ENCODE peak calls at places on chromosomes 12 and 14, in eight cellular contexts. One of them, this sample, is unnamed.

GRCh38 chr12:119036878-119037493 is 55.6 kb downstream of the SRRM4 start:
- DNase-seq in IMR-90: no peak
- DNase-seq in NB4: peak
- DNase-seq in uterus: no peak
- DNase-seq in heart left ventricle: peak
- DNase-seq in HCT116: no peak
- DNase-seq in GM12891: peak
- DNase-seq in adrenal gland: no peak
- DNase-seq in this sample: peak

GRCh38 chr12:104448475-104448874 is 8.3 kb upstream of the CHST11 start:
- DNase-seq in IMR-90: no peak
- DNase-seq in NB4: no peak
- DNase-seq in uterus: no peak
- DNase-seq in heart left ventricle: no peak
- DNase-seq in HCT116: no peak
- DNase-seq in GM12891: no peak
- DNase-seq in adrenal gland: no peak
- DNase-seq in this sample: no peak

GRCh38 chr14:85534914-85535313 is 5.0 kb downstream of the FLRT2 start:
- DNase-seq in IMR-90: no peak
- DNase-seq in NB4: no peak
- DNase-seq in uterus: no peak
- DNase-seq in heart left ventricle: no peak
- DNase-seq in HCT116: no peak
- DNase-seq in GM12891: no peak
- DNase-seq in adrenal gland: no peak
- DNase-seq in this sample: no peak

GRCh38 chr12:67459173-67459572 is 189.4 kb upstream of the DYRK2 start:
- DNase-seq in IMR-90: no peak
- DNase-seq in NB4: no peak
- DNase-seq in uterus: no peak
- DNase-seq in heart left ventricle: no peak
- DNase-seq in HCT116: no peak
- DNase-seq in GM12891: no peak
- DNase-seq in adrenal gland: no peak
- DNase-seq in this sample: no peak

GRCh38 chr14:101962503-101962874 is 1.9 kb upstream of the DYNC1H1 start:
- DNase-seq in IMR-90: peak
- DNase-seq in NB4: no peak
- DNase-seq in uterus: no peak
- DNase-seq in heart left ventricle: peak
- DNase-seq in HCT116: peak
- DNase-seq in GM12891: no peak
- DNase-seq in adrenal gland: peak
- DNase-seq in this sample: peak

GRCh38 chr12:15044461-15044860 is 71.6 kb downstream of the PDE6H start:
- DNase-seq in IMR-90: no peak
- DNase-seq in NB4: no peak
- DNase-seq in uterus: no peak
- DNase-seq in heart left ventricle: no peak
- DNase-seq in HCT116: no peak
- DNase-seq in GM12891: no peak
- DNase-seq in adrenal gland: no peak
- DNase-seq in this sample: no peak

GRCh38 chr14:92780444-92780843 is 13.7 kb upstream of the GOLGA5 start:
- DNase-seq in IMR-90: peak
- DNase-seq in NB4: peak
- DNase-seq in uterus: no peak
- DNase-seq in heart left ventricle: no peak
- DNase-seq in HCT116: no peak
- DNase-seq in GM12891: no peak
- DNase-seq in adrenal gland: no peak
- DNase-seq in this sample: no peak

GRCh38 chr12:65695077-65695865 is 129.0 kb upstream of the HMGA2 start:
- DNase-seq in IMR-90: peak
- DNase-seq in NB4: no peak
- DNase-seq in uterus: no peak
- DNase-seq in heart left ventricle: peak
- DNase-seq in HCT116: peak
- DNase-seq in GM12891: no peak
- DNase-seq in adrenal gland: peak
- DNase-seq in this sample: no peak

GRCh38 chr14:97771340-97772045 is 974.3 kb downstream of the VRK1 start:
- DNase-seq in IMR-90: no peak
- DNase-seq in NB4: no peak
- DNase-seq in uterus: no peak
- DNase-seq in heart left ventricle: no peak
- DNase-seq in HCT116: no peak
- DNase-seq in GM12891: no peak
- DNase-seq in adrenal gland: no peak
- DNase-seq in this sample: no peak

GRCh38 chr12:53482626-53483165 is 16.6 kb downstream of the MAP3K12 start:
- DNase-seq in IMR-90: no peak
- DNase-seq in NB4: peak
- DNase-seq in uterus: peak
- DNase-seq in heart left ventricle: no peak
- DNase-seq in HCT116: no peak
- DNase-seq in GM12891: no peak
- DNase-seq in adrenal gland: peak
- DNase-seq in this sample: no peak

GRCh38 chr14:99654235-99655000 is 9.5 kb downstream of the HHIPL1 start:
- DNase-seq in IMR-90: peak
- DNase-seq in NB4: no peak
- DNase-seq in uterus: peak
- DNase-seq in heart left ventricle: no peak
- DNase-seq in HCT116: no peak
- DNase-seq in GM12891: no peak
- DNase-seq in adrenal gland: peak
- DNase-seq in this sample: no peak

GRCh38 chr14:58297412-58297761 is 968 bp upstream of the ARID4A start:
- DNase-seq in IMR-90: no peak
- DNase-seq in NB4: no peak
- DNase-seq in uterus: no peak
- DNase-seq in heart left ventricle: no peak
- DNase-seq in HCT116: no peak
- DNase-seq in GM12891: no peak
- DNase-seq in adrenal gland: no peak
- DNase-seq in this sample: no peak

GRCh38 chr12:9646794-9647622 is 22.5 kb upstream of the CLEC2D start:
- DNase-seq in IMR-90: peak
- DNase-seq in NB4: peak
- DNase-seq in uterus: no peak
- DNase-seq in heart left ventricle: no peak
- DNase-seq in HCT116: no peak
- DNase-seq in GM12891: no peak
- DNase-seq in adrenal gland: no peak
- DNase-seq in this sample: peak

GRCh38 chr12:33825442-33825841 is 196.9 kb upstream of the ALG10 start:
- DNase-seq in IMR-90: no peak
- DNase-seq in NB4: no peak
- DNase-seq in uterus: no peak
- DNase-seq in heart left ventricle: no peak
- DNase-seq in HCT116: no peak
- DNase-seq in GM12891: no peak
- DNase-seq in adrenal gland: no peak
- DNase-seq in this sample: no peak

GRCh38 chr14:72952171-72952570 is 25.9 kb downstream of the DCAF4 start:
- DNase-seq in IMR-90: no peak
- DNase-seq in NB4: no peak
- DNase-seq in uterus: no peak
- DNase-seq in heart left ventricle: no peak
- DNase-seq in HCT116: no peak
- DNase-seq in GM12891: no peak
- DNase-seq in adrenal gland: no peak
- DNase-seq in this sample: no peak

GRCh38 chr12:27616356-27617150 is 79.7 kb upstream of the REP15 start:
- DNase-seq in IMR-90: no peak
- DNase-seq in NB4: no peak
- DNase-seq in uterus: no peak
- DNase-seq in heart left ventricle: no peak
- DNase-seq in HCT116: no peak
- DNase-seq in GM12891: no peak
- DNase-seq in adrenal gland: no peak
- DNase-seq in this sample: no peak

GRCh38 chr12:107645630-107646333 is 39.8 kb upstream of the PWP1 start:
- DNase-seq in IMR-90: no peak
- DNase-seq in NB4: no peak
- DNase-seq in uterus: peak
- DNase-seq in heart left ventricle: peak
- DNase-seq in HCT116: no peak
- DNase-seq in GM12891: no peak
- DNase-seq in adrenal gland: no peak
- DNase-seq in this sample: no peak

GRCh38 chr14:71410578-71411279 is 503.5 kb downstream of the PCNX1 start:
- DNase-seq in IMR-90: no peak
- DNase-seq in NB4: no peak
- DNase-seq in uterus: no peak
- DNase-seq in heart left ventricle: no peak
- DNase-seq in HCT116: no peak
- DNase-seq in GM12891: no peak
- DNase-seq in adrenal gland: no peak
- DNase-seq in this sample: no peak

GRCh38 chr12:24997496-24997895 is 48.6 kb upstream of the BCAT1 start:
- DNase-seq in IMR-90: no peak
- DNase-seq in NB4: no peak
- DNase-seq in uterus: no peak
- DNase-seq in heart left ventricle: no peak
- DNase-seq in HCT116: no peak
- DNase-seq in GM12891: no peak
- DNase-seq in adrenal gland: no peak
- DNase-seq in this sample: no peak

GRCh38 chr14:51732494-51733080 is 80.9 kb downstream of the FRMD6 start:
- DNase-seq in IMR-90: no peak
- DNase-seq in NB4: no peak
- DNase-seq in uterus: no peak
- DNase-seq in heart left ventricle: no peak
- DNase-seq in HCT116: no peak
- DNase-seq in GM12891: no peak
- DNase-seq in adrenal gland: no peak
- DNase-seq in this sample: no peak

GRCh38 chr14:34781242-34781641 is 66.8 kb upstream of the CFL2 start:
- DNase-seq in IMR-90: peak
- DNase-seq in NB4: peak
- DNase-seq in uterus: peak
- DNase-seq in heart left ventricle: no peak
- DNase-seq in HCT116: no peak
- DNase-seq in GM12891: no peak
- DNase-seq in adrenal gland: no peak
- DNase-seq in this sample: no peak

GRCh38 chr12:57489157-57489641 is 1.3 kb downstream of the MARS1 start:
- DNase-seq in IMR-90: peak
- DNase-seq in NB4: peak
- DNase-seq in uterus: no peak
- DNase-seq in heart left ventricle: no peak
- DNase-seq in HCT116: no peak
- DNase-seq in GM12891: no peak
- DNase-seq in adrenal gland: no peak
- DNase-seq in this sample: no peak

GRCh38 chr12:132510746-132511477 is 21.0 kb downstream of the FBRSL1 start:
- DNase-seq in IMR-90: no peak
- DNase-seq in NB4: no peak
- DNase-seq in uterus: no peak
- DNase-seq in heart left ventricle: no peak
- DNase-seq in HCT116: no peak
- DNase-seq in GM12891: no peak
- DNase-seq in adrenal gland: no peak
- DNase-seq in this sample: no peak

GRCh38 chr12:120110550-120111501 is 5.7 kb downstream of the RAB35 start:
- DNase-seq in IMR-90: no peak
- DNase-seq in NB4: peak
- DNase-seq in uterus: no peak
- DNase-seq in heart left ventricle: peak
- DNase-seq in HCT116: no peak
- DNase-seq in GM12891: no peak
- DNase-seq in adrenal gland: peak
- DNase-seq in this sample: peak

GRCh38 chr12:96510306-96510764 is 21.0 kb downstream of the CFAP54 start:
- DNase-seq in IMR-90: peak
- DNase-seq in NB4: no peak
- DNase-seq in uterus: peak
- DNase-seq in heart left ventricle: no peak
- DNase-seq in HCT116: no peak
- DNase-seq in GM12891: no peak
- DNase-seq in adrenal gland: no peak
- DNase-seq in this sample: no peak

DNA sequence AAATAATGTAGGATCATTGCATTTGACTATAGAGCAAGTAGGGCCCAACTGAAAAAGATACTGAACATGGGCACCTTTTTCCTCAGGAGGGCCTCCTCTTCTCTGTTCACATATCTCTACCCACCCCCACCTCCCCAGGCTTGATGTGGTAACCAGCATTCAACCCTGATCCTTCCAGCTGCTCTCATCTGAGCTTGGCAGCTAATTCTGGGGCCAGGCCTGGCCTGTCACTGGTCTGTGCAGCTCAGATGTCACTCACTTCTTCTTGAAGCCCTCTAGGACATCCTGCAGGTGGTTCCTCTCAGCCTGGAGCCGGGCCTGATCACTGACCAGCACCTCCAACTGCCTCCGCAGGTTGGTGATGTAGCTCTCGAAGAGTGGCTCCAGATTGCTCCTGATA is 2.1 kb downstream of the KRT84 start:
- DNase-seq in IMR-90: no peak
- DNase-seq in NB4: no peak
- DNase-seq in uterus: no peak
- DNase-seq in heart left ventricle: no peak
- DNase-seq in HCT116: no peak
- DNase-seq in GM12891: no peak
- DNase-seq in adrenal gland: no peak
- DNase-seq in this sample: no peak
- TF ChIP-seq POLR2A in IMR-90: no peak
- TF ChIP-seq POLR2A in NB4: no peak
- TF ChIP-seq POLR2A in uterus: no peak
- TF ChIP-seq POLR2A in heart left ventricle: no peak
- TF ChIP-seq POLR2A in HCT116: no peak
- TF ChIP-seq POLR2A in GM12891: no peak
- TF ChIP-seq POLR2A in adrenal gland: no peak
- TF ChIP-seq POLR2A in this sample: no peak

GRCh38 chr14:24117179-24117578 is 2.4 kb upstream of the NRL start:
- DNase-seq in IMR-90: no peak
- DNase-seq in NB4: no peak
- DNase-seq in uterus: no peak
- DNase-seq in heart left ventricle: no peak
- DNase-seq in HCT116: no peak
- DNase-seq in GM12891: no peak
- DNase-seq in adrenal gland: no peak
- DNase-seq in this sample: no peak
- TF ChIP-seq POLR2A in IMR-90: no peak
- TF ChIP-seq POLR2A in NB4: no peak
- TF ChIP-seq POLR2A in uterus: no peak
- TF ChIP-seq POLR2A in heart left ventricle: no peak
- TF ChIP-seq POLR2A in HCT116: no peak
- TF ChIP-seq POLR2A in GM12891: no peak
- TF ChIP-seq POLR2A in adrenal gland: no peak
- TF ChIP-seq POLR2A in this sample: no peak

GRCh38 chr12:47781479-47782371 is 8.7 kb downstream of the SLC48A1 start:
- DNase-seq in IMR-90: no peak
- DNase-seq in NB4: no peak
- DNase-seq in uterus: no peak
- DNase-seq in heart left ventricle: no peak
- DNase-seq in HCT116: no peak
- DNase-seq in GM12891: no peak
- DNase-seq in adrenal gland: no peak
- DNase-seq in this sample: peak
- TF ChIP-seq POLR2A in IMR-90: no peak
- TF ChIP-seq POLR2A in NB4: no peak
- TF ChIP-seq POLR2A in uterus: no peak
- TF ChIP-seq POLR2A in heart left ventricle: no peak
- TF ChIP-seq POLR2A in HCT116: no peak
- TF ChIP-seq POLR2A in GM12891: peak
- TF ChIP-seq POLR2A in adrenal gland: no peak
- TF ChIP-seq POLR2A in this sample: no peak

GRCh38 chr14:78737116-78737515 is 566.9 kb downstream of the NRXN3 start:
- DNase-seq in IMR-90: no peak
- DNase-seq in NB4: no peak
- DNase-seq in uterus: no peak
- DNase-seq in heart left ventricle: no peak
- DNase-seq in HCT116: no peak
- DNase-seq in GM12891: no peak
- DNase-seq in adrenal gland: no peak
- DNase-seq in this sample: no peak
- TF ChIP-seq POLR2A in IMR-90: no peak
- TF ChIP-seq POLR2A in NB4: no peak
- TF ChIP-seq POLR2A in uterus: no peak
- TF ChIP-seq POLR2A in heart left ventricle: no peak
- TF ChIP-seq POLR2A in HCT116: no peak
- TF ChIP-seq POLR2A in GM12891: no peak
- TF ChIP-seq POLR2A in adrenal gland: no peak
- TF ChIP-seq POLR2A in this sample: no peak